ENCODE peak calls at places on chromosomes 1 and 21, in six cellular contexts. R, M, U, K, O and G are unnamed samples.

GRCh38 chr21:38272215-38272614 is 15.4 kb downstream of the KCNJ15 start:
- DNase-seq in K (no peak), U (no peak), M (peak; percentile 65), O (peak; percentile 28), R (no peak), G (no peak)

GRCh38 chr1:26189331-26189730 is 1.1 kb upstream of the CATSPER4 start:
- DNase-seq in R (no peak), U (no peak), K (no peak), M (no peak), O (no peak), G (no peak)

GRCh38 chr1:158248771-158249170 is 5.5 kb upstream of the CD1A start:
- DNase-seq in K (no peak), U (no peak), R (no peak), M (no peak), O (no peak), G (no peak)

GRCh38 chr1:204623894-204624361 is 61.6 kb downstream of the LRRN2 start:
- DNase-seq in K (no peak), R (no peak), U (no peak), O (peak; percentile 33), M (no peak), G (no peak)

GRCh38 chr1:203673550-203674411 is 47.1 kb downstream of the ATP2B4 start:
- DNase-seq in M (peak; percentile 96), R (no peak), K (peak; percentile 61), U (peak; percentile 91), O (peak; percentile 54), G (peak; percentile 65)

GRCh38 chr1:232728507-232729263 is 76.5 kb upstream of the MAP10 start:
- DNase-seq in O (no peak), R (no peak), K (peak; percentile 46), U (peak; percentile 75), M (no peak), G (no peak)

GRCh38 chr1:230067441-230067870 is 418 bp downstream of the GALNT2 start:
- DNase-seq in M (peak; percentile 47), U (peak; percentile 66), R (no peak), O (peak; percentile 25), K (no peak), G (no peak)

GRCh38 chr1:13901041-13901440 is 201.1 kb downstream of the PRDM2 start:
- DNase-seq in U (peak; percentile 7), R (no peak), K (no peak), O (no peak), M (no peak), G (no peak)

GRCh38 chr1:170410391-170411146 is 121.4 kb upstream of the GORAB start:
- DNase-seq in K (peak; percentile 92), R (no peak), O (no peak), U (peak; percentile 91), M (peak; percentile 17), G (no peak)

GRCh38 chr1:85628791-85629531 is 48.4 kb downstream of the CCN1 start:
- DNase-seq in U (peak; percentile 92), K (peak; percentile 82), M (peak; percentile 49), O (no peak), R (no peak), G (peak; percentile 88)

GRCh38 chr1:33736496-33736895 is 127.4 kb upstream of the HMGB4 start:
- DNase-seq in R (no peak), O (no peak), U (no peak), M (no peak), K (no peak), G (no peak)

GRCh38 chr1:220902916-220903315 is 23.7 kb downstream of the HLX start:
- DNase-seq in R (no peak), O (no peak), U (no peak), M (no peak), K (no peak), G (no peak)

GRCh38 chr1:154330669-154331068 is 5.3 kb downstream of the ATP8B2 start:
- DNase-seq in O (no peak), U (no peak), K (no peak), R (no peak), M (no peak), G (no peak)

GRCh38 chr1:154338875-154339274 is 13.6 kb downstream of the ATP8B2 start:
- DNase-seq in O (no peak), U (no peak), R (no peak), M (no peak), K (no peak), G (no peak)

GRCh38 chr1:154334647-154335350 is 9.5 kb downstream of the ATP8B2 start:
- DNase-seq in R (peak; percentile 48), M (peak; percentile 54), U (peak; percentile 85), K (no peak), O (peak; percentile 92), G (peak; percentile 74)

GRCh38 chr1:154337253-154337894 is 12.0 kb downstream of the ATP8B2 start:
- DNase-seq in M (no peak), K (no peak), O (no peak), R (no peak), U (no peak), G (no peak)

GRCh38 chr1:154335351-154335714 is 10.0 kb downstream of the ATP8B2 start:
- DNase-seq in O (no peak), R (no peak), M (no peak), U (no peak), K (no peak), G (no peak)
- TF ChIP-seq CTCF in O (no peak), R (no peak), M (no peak), U (no peak), K (no peak), G (no peak)

GRCh38 chr1:38941527-38942019 is at the start of gene RHBDL2:
- DNase-seq in R (no peak), U (no peak), O (no peak), K (no peak), M (peak; percentile 86), G (no peak)
- H3K4me3 ChIP-seq in R (peak within 1 kb of the TSS; percentile 53), U (peak within 1 kb of the TSS; percentile 50), O (no peak within 1 kb of the TSS), K (peak within 1 kb of the TSS; percentile 56), M (peak within 1 kb of the TSS; percentile 70), G (peak within 1 kb of the TSS; percentile 41)

GRCh38 chr1:78280626-78281025 is 210.1 kb upstream of the PTGFR start:
- DNase-seq in K (no peak), O (no peak), U (no peak), M (peak; percentile 28), R (no peak), G (no peak)
- TF ChIP-seq CTCF in K (no peak), O (no peak), U (no peak), M (no peak), R (no peak), G (no peak)

DNA sequence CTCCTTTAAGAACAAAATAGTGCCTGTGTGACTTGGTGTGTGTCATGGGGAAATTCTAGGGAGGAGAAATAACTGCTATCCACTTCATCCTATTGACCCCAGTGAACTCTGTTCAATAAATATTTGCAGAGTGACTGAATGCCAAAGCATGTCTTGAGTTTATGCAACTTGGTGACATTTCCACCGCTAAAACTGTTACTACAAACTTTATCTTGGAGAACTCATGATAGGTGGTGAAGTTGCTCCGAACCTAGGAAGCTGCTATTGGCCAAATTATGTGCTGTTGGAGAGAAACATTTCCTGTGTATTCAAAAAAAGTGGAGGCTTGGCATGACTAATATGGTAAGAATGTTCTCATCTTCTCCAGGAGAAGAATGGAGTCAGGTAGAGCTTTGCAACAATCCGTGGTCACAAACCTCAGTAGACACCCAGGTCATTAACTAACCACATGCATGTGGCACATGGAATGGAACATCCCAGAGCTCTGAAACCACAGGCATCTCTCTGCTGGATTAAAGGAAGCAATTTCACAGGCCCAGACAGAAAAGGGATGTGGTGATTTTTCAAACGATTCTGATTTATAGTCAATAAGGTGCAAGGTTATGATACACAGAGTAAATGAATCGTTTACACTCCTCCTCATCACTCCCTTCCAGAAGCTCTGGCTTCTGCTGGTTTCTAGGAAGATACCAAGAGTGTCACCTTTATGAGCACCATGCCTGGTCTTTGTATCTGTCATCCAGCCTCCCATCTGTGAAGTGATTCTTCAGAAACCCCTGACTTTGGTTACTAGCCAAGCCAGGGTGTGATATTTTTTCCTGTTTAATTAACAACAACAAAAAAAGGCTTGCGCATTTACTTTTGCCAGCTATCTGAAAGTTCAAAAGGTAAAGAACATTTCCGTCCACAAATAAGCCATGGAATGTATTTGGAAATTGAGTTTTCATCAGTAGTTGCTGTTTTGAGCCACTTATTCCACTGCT is 361.1 kb downstream of the TGFB2 start:
- DNase-seq in M (peak; percentile 99), K (peak; percentile 99), R (no peak), U (peak; percentile 98), O (no peak), G (peak; percentile 99)
- H3K4me3 ChIP-seq in M (no peak overlapping the region), K (no peak overlapping the region), R (no peak overlapping the region), U (no peak overlapping the region), O (no peak overlapping the region), G (no peak overlapping the region)

GRCh38 chr1:2836333-2836970 is 35.0 kb upstream of the TTC34 start:
- DNase-seq in K (no peak), R (no peak), U (no peak), M (no peak), O (no peak), G (no peak)

GRCh38 chr1:2837316-2837715 is 35.8 kb upstream of the TTC34 start:
- DNase-seq in M (no peak), R (no peak), O (no peak), K (no peak), U (no peak), G (no peak)

GRCh38 chr1:2837823-2838222 is 36.3 kb upstream of the TTC34 start:
- DNase-seq in O (no peak), M (no peak), R (no peak), U (no peak), K (no peak), G (no peak)

GRCh38 chr1:2835650-2836159 is 34.2 kb upstream of the TTC34 start:
- DNase-seq in K (no peak), M (no peak), U (no peak), R (no peak), O (no peak), G (no peak)

DNA sequence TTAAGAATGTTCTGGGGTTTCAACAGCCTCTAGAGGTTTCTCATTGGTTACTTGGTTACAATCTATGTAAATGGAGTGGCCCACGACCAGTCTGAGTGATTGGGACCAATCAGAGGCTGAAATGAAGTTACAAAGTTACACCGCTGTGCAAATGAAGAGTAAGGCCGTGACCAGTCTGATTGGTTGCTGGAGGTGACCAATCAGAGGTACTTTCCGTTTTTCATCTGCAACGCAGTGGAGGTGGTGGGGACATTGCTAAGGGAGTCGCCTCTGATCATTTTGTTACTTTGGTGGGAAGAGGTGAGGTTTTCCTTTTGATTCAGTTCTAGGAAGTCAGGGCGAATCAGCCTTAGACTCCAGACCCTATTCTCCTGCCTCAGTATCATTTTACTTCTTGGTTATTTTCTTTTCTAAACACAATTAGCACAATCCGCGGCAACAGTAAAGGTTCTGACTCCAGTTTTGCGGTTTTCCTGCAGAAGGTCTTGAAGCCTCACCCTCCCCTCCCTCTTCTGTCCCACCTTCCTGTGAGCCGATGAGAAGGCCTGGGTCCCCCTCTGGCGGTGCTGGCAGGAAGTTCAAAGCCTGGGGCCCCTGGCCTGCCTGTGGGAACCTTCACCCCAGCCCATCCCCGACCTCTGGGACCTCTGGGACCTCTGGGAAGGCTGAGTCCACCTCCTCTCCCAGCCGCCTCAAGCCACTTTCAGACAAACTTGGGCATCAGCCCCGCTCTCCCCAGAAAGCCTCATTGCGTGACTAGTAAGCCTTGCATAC is 38.7 kb upstream of the TTC34 start:
- DNase-seq in M (no peak), O (peak; percentile 1), K (no peak), R (no peak), U (no peak), G (no peak)
- TF ChIP-seq CTCF in M (no peak), O (no peak), K (no peak), R (no peak), U (no peak), G (no peak)

GRCh38 chr1:228900099-228900965 is 165.1 kb downstream of the RHOU start:
- DNase-seq in M (no peak), R (no peak), U (peak; percentile 74), O (no peak), K (no peak), G (no peak)
- H3K4me3 ChIP-seq in M (no peak overlapping the region), R (no peak overlapping the region), U (no peak overlapping the region), O (no peak overlapping the region), K (no peak overlapping the region), G (no peak overlapping the region)